ENCODE peak calls at places on chromosome 16, in six cellular contexts. K is ELR; W is CD8-positive, alpha-beta T cell; P is PC-3; S is HT1080; X is colonic mucosa. Q is an unnamed sample.

GRCh38 chr16:70250748-70251650 is 741 bp downstream of the EXOSC6 start:
- DNase-seq in K (peak), W (peak), P (peak), S (peak), X (peak), Q (no peak)

GRCh38 chr16:66928702-66929388 is 3.5 kb upstream of the RRAD start:
- DNase-seq in K (peak), W (no peak), P (no peak), S (peak), X (no peak), Q (no peak)

GRCh38 chr16:1960665-1961630 is 1.6 kb downstream of the NDUFB10 start:
- DNase-seq in K (peak), W (peak), P (peak), S (peak), X (no peak), Q (peak)

GRCh38 chr16:85616608-85617311 is 3.6 kb downstream of the GSE1 start:
- DNase-seq in K (no peak), W (no peak), P (no peak), S (no peak), X (peak), Q (no peak)

GRCh38 chr16:3282103-3282746 is 1.1 kb upstream of the ZNF263 start:
- DNase-seq in K (peak), W (no peak), P (peak), S (no peak), X (no peak), Q (no peak)

GRCh38 chr16:86665319-86665675 is 86.9 kb downstream of the FOXL1 start:
- DNase-seq in K (peak), W (no peak), P (peak), S (no peak), X (no peak), Q (no peak)

GRCh38 chr16:85782476-85782875 is 16.9 kb downstream of the EMC8 start:
- DNase-seq in K (no peak), W (no peak), P (no peak), S (no peak), X (no peak), Q (no peak)

GRCh38 chr16:57815987-57816745 is 13.9 kb upstream of the KIFC3 start:
- DNase-seq in K (peak), W (peak), P (peak), S (peak), X (peak), Q (no peak)

GRCh38 chr16:57256601-57257395 is 11.7 kb downstream of the ARL2BP start:
- DNase-seq in K (no peak), W (no peak), P (no peak), S (no peak), X (no peak), Q (no peak)

GRCh38 chr16:50604610-50605009 is 56.4 kb downstream of the NKD1 start:
- DNase-seq in K (no peak), W (no peak), P (no peak), S (no peak), X (no peak), Q (no peak)

GRCh38 chr16:81997738-81998137 is 13.5 kb downstream of the SDR42E1 start:
- DNase-seq in K (peak), W (no peak), P (peak), S (peak), X (no peak), Q (peak)

GRCh38 chr16:88442811-88443576 is 10.1 kb upstream of the ZFPM1 start:
- DNase-seq in K (peak), W (peak), P (peak), S (peak), X (peak), Q (no peak)

GRCh38 chr16:8648867-8649266 is 25.6 kb upstream of the ABAT start:
- DNase-seq in K (no peak), W (no peak), P (no peak), S (no peak), X (no peak), Q (no peak)

GRCh38 chr16:86314402-86315025 is 195.8 kb upstream of the FOXF1 start:
- DNase-seq in K (no peak), W (no peak), P (no peak), S (no peak), X (no peak), Q (no peak)

GRCh38 chr16:81457326-81458133 is 12.9 kb downstream of the CMIP start:
- DNase-seq in K (peak), W (no peak), P (no peak), S (no peak), X (no peak), Q (no peak)

GRCh38 chr16:47886631-47887415 is 269.0 kb downstream of the ABCC12 start:
- DNase-seq in K (peak), W (no peak), P (no peak), S (no peak), X (no peak), Q (no peak)

GRCh38 chr16:228151-228855 is 946 bp downstream of the LUC7L start:
- DNase-seq in K (peak), W (no peak), P (peak), S (peak), X (no peak), Q (no peak)

GRCh38 chr16:1984347-1985225 is 593 bp downstream of the GFER start:
- DNase-seq in K (peak), W (no peak), P (no peak), S (no peak), X (peak), Q (no peak)

GRCh38 chr16:3054965-3055733 is 8.8 kb downstream of the MMP25 start:
- DNase-seq in K (no peak), W (no peak), P (no peak), S (no peak), X (no peak), Q (no peak)

GRCh38 chr16:66927012-66927436 is 1.7 kb upstream of the RRAD start:
- DNase-seq in K (peak), W (no peak), P (peak), S (peak), X (no peak), Q (peak)

GRCh38 chr16:3254309-3254708 is 2.1 kb downstream of the MEFV start:
- DNase-seq in K (no peak), W (no peak), P (no peak), S (no peak), X (no peak), Q (no peak)

GRCh38 chr16:27303256-27304100 is 10.3 kb upstream of the IL4R start:
- DNase-seq in K (peak), W (no peak), P (no peak), S (peak), X (no peak), Q (no peak)

GRCh38 chr16:77288222-77288621 is 89.0 kb downstream of the SYCE1L start:
- DNase-seq in K (peak), W (no peak), P (peak), S (peak), X (no peak), Q (peak)

GRCh38 chr16:17469011-17469741 is 1.6 kb downstream of the XYLT1 start:
- DNase-seq in K (peak), W (peak), P (no peak), S (peak), X (peak), Q (peak)

GRCh38 chr16:85417156-85417860 is 195.8 kb upstream of the GSE1 start:
- DNase-seq in K (no peak), W (no peak), P (no peak), S (no peak), X (no peak), Q (no peak)

GRCh38 chr16:4314532-4315184 is 1.2 kb upstream of the GLIS2 start:
- DNase-seq in K (peak), W (no peak), P (peak), S (peak), X (peak), Q (no peak)

GRCh38 chr16:56257666-56258359 is 66.5 kb downstream of the GNAO1 start:
- DNase-seq in K (no peak), W (no peak), P (no peak), S (no peak), X (no peak), Q (no peak)

GRCh38 chr16:401468-402348 is at the start of gene DECR2:
- DNase-seq in K (peak), W (peak), P (peak), S (peak), X (peak), Q (no peak)

GRCh38 chr16:3458278-3458851 is 14.9 kb downstream of the NAA60 start:
- DNase-seq in K (peak), W (no peak), P (peak), S (no peak), X (peak), Q (no peak)

GRCh38 chr16:76338472-76338871 is 61.3 kb downstream of the CNTNAP4 start:
- DNase-seq in K (no peak), W (no peak), P (no peak), S (no peak), X (no peak), Q (no peak)

GRCh38 chr16:81526935-81527334 is 82.3 kb downstream of the CMIP start:
- DNase-seq in K (no peak), W (no peak), P (no peak), S (no peak), X (no peak), Q (no peak)

GRCh38 chr16:57519796-57520360 is 16.5 kb downstream of the CCDC102A start:
- DNase-seq in K (peak), W (peak), P (peak), S (peak), X (peak), Q (peak)

GRCh38 chr16:9787717-9788116 is 394.5 kb downstream of the GRIN2A start:
- DNase-seq in K (no peak), W (no peak), P (no peak), S (peak), X (no peak), Q (no peak)

GRCh38 chr16:67880584-67880983 is 4.1 kb upstream of the NRN1L start:
- DNase-seq in K (no peak), W (no peak), P (no peak), S (no peak), X (no peak), Q (no peak)

GRCh38 chr16:89805136-89805905 is 11.1 kb downstream of the FANCA start:
- DNase-seq in K (peak), W (no peak), P (no peak), S (no peak), X (no peak), Q (no peak)

Q was measured in HS-5.